ENCODE peak calls at places on chromosomes 13 and 19, in four cellular contexts. One of them, this sample, is unnamed.

GRCh38 chr13:40026741-40027140 is 371.3 kb downstream of the COG6 start:
- DNase-seq in pancreas: no peak
- DNase-seq in tibial artery: no peak
- DNase-seq in upper lobe of right lung: no peak
- DNase-seq in this sample: no peak

GRCh38 chr19:14475251-14476073 is at the start of gene PTGER1:
- DNase-seq in tibial artery: no peak
- DNase-seq in pancreas: no peak
- DNase-seq in upper lobe of right lung: no peak
- DNase-seq in this sample: no peak

GRCh38 chr19:54444737-54445136 is 4.3 kb upstream of the LENG8 start:
- DNase-seq in upper lobe of right lung: no peak
- DNase-seq in pancreas: no peak
- DNase-seq in tibial artery: no peak
- DNase-seq in this sample: no peak

GRCh38 chr19:10393137-10393536 is 10.2 kb downstream of the CDC37 start:
- DNase-seq in tibial artery: no peak
- DNase-seq in pancreas: no peak
- DNase-seq in upper lobe of right lung: no peak
- DNase-seq in this sample: no peak

GRCh38 chr13:88919970-88920628 is 1248.9 kb downstream of the SLITRK5 start:
- DNase-seq in upper lobe of right lung: no peak
- DNase-seq in pancreas: no peak
- DNase-seq in tibial artery: no peak
- DNase-seq in this sample: no peak

GRCh38 chr13:21079761-21080730 is 18.7 kb upstream of the LATS2 start:
- DNase-seq in tibial artery: peak; percentile 75
- DNase-seq in upper lobe of right lung: no peak
- DNase-seq in pancreas: no peak
- DNase-seq in this sample: no peak

GRCh38 chr19:4866595-4867424 is 657 bp downstream of the PLIN3 start:
- DNase-seq in upper lobe of right lung: peak; percentile 85
- DNase-seq in tibial artery: peak; percentile 84
- DNase-seq in pancreas: peak; percentile 68
- DNase-seq in this sample: peak; percentile 64

GRCh38 chr13:92640936-92641335 is 585.7 kb upstream of the GPC6 start:
- DNase-seq in tibial artery: no peak
- DNase-seq in pancreas: no peak
- DNase-seq in upper lobe of right lung: no peak
- DNase-seq in this sample: no peak

GRCh38 chr13:71754407-71754974 is 112.5 kb downstream of the DACH1 start:
- DNase-seq in pancreas: no peak
- DNase-seq in tibial artery: no peak
- DNase-seq in upper lobe of right lung: no peak
- DNase-seq in this sample: peak; percentile 11

GRCh38 chr13:30719521-30719914 is 15.8 kb upstream of the ALOX5AP start:
- DNase-seq in pancreas: no peak
- DNase-seq in upper lobe of right lung: no peak
- DNase-seq in tibial artery: no peak
- DNase-seq in this sample: no peak

GRCh38 chr13:31172535-31172934 is 10.8 kb upstream of the HSPH1 start:
- DNase-seq in upper lobe of right lung: no peak
- DNase-seq in pancreas: no peak
- DNase-seq in tibial artery: no peak
- DNase-seq in this sample: no peak

GRCh38 chr13:30832845-30833332 is 73.2 kb upstream of the MEDAG start:
- DNase-seq in tibial artery: no peak
- DNase-seq in pancreas: peak; percentile 82
- DNase-seq in upper lobe of right lung: peak; percentile 79
- DNase-seq in this sample: peak; percentile 21

GRCh38 chr19:47580397-47580796 is 7.4 kb upstream of the ZNF541 start:
- DNase-seq in upper lobe of right lung: no peak
- DNase-seq in tibial artery: no peak
- DNase-seq in pancreas: no peak
- DNase-seq in this sample: no peak

GRCh38 chr13:21338651-21339278 is 120.3 kb downstream of the ZDHHC20 start:
- DNase-seq in upper lobe of right lung: no peak
- DNase-seq in pancreas: no peak
- DNase-seq in tibial artery: no peak
- DNase-seq in this sample: no peak

GRCh38 chr19:9498183-9498902 is at the start of gene ZNF560:
- DNase-seq in tibial artery: no peak
- DNase-seq in pancreas: no peak
- DNase-seq in upper lobe of right lung: no peak
- DNase-seq in this sample: no peak

GRCh38 chr13:75760182-75760981 is 124.3 kb downstream of the LMO7 start:
- DNase-seq in pancreas: peak; percentile 78
- DNase-seq in upper lobe of right lung: no peak
- DNase-seq in tibial artery: no peak
- DNase-seq in this sample: no peak

GRCh38 chr19:36040495-36040894 is 7.8 kb upstream of the CLIP3 start:
- DNase-seq in upper lobe of right lung: no peak
- DNase-seq in tibial artery: no peak
- DNase-seq in pancreas: no peak
- DNase-seq in this sample: no peak

GRCh38 chr19:11460207-11460606 is 20.6 kb downstream of the ELAVL3 start:
- DNase-seq in upper lobe of right lung: no peak
- DNase-seq in tibial artery: no peak
- DNase-seq in pancreas: no peak
- DNase-seq in this sample: no peak

GRCh38 chr13:24997367-24997967 is 98.5 kb upstream of the PABPC3 start:
- DNase-seq in tibial artery: no peak
- DNase-seq in pancreas: no peak
- DNase-seq in upper lobe of right lung: no peak
- DNase-seq in this sample: no peak

GRCh38 chr19:16661480-16662034 is 618 bp downstream of the TMEM38A start:
- DNase-seq in upper lobe of right lung: peak; percentile 67
- DNase-seq in pancreas: peak; percentile 34
- DNase-seq in tibial artery: peak; percentile 91
- DNase-seq in this sample: peak; percentile 70

GRCh38 chr19:46428278-46429141 is at the start of gene PNMA8C:
- DNase-seq in pancreas: no peak
- DNase-seq in tibial artery: peak; percentile 89
- DNase-seq in upper lobe of right lung: peak; percentile 82
- DNase-seq in this sample: peak; percentile 68

GRCh38 chr13:98960331-98961203 is 17.3 kb downstream of the DOCK9 start:
- DNase-seq in upper lobe of right lung: no peak
- DNase-seq in pancreas: no peak
- DNase-seq in tibial artery: no peak
- DNase-seq in this sample: no peak

GRCh38 chr13:76014618-76015315 is 378.6 kb downstream of the LMO7 start:
- DNase-seq in tibial artery: no peak
- DNase-seq in pancreas: peak; percentile 16
- DNase-seq in upper lobe of right lung: no peak
- DNase-seq in this sample: peak; percentile 23

GRCh38 chr19:37217533-37217854 is 520 bp upstream of the ZNF383 start:
- DNase-seq in upper lobe of right lung: no peak
- DNase-seq in tibial artery: no peak
- DNase-seq in pancreas: no peak
- DNase-seq in this sample: no peak

GRCh38 chr13:110244096-110244830 is 62.7 kb downstream of the COL4A1 start:
- DNase-seq in upper lobe of right lung: no peak
- DNase-seq in pancreas: no peak
- DNase-seq in tibial artery: peak; percentile 60
- DNase-seq in this sample: no peak

GRCh38 chr13:75437582-75438318 is 44.2 kb downstream of the TBC1D4 start:
- DNase-seq in upper lobe of right lung: no peak
- DNase-seq in tibial artery: no peak
- DNase-seq in pancreas: no peak
- DNase-seq in this sample: no peak

GRCh38 chr19:17037966-17038500 is 11.4 kb upstream of the CPAMD8 start:
- DNase-seq in upper lobe of right lung: no peak
- DNase-seq in pancreas: no peak
- DNase-seq in tibial artery: no peak
- DNase-seq in this sample: no peak

DNA sequence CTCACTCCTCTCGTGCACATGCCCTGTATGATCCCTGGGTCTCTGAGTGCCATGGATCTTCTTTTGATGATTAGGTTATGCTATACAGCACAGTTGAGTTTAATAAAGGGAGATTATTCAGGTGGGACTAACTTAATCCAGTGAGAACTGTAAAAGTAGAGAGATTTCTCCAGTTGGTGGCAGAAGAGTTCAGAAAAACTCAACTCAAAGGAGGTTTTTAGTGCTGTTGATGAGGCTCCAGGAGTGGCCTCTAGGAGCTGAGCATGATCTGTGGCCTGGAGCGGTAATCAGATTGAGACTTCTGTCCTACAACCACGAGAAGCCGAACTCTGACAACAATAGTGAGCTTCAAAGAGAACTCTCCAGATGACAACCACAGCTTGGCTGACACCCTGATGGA is 413.5 kb downstream of the ZNF536 start:
- DNase-seq in pancreas: no peak
- DNase-seq in tibial artery: no peak
- DNase-seq in upper lobe of right lung: no peak
- DNase-seq in this sample: no peak
- TF ChIP-seq CTCF in pancreas: no peak
- TF ChIP-seq CTCF in tibial artery: no peak
- TF ChIP-seq CTCF in upper lobe of right lung: no peak
- TF ChIP-seq CTCF in this sample: no peak

GRCh38 chr19:50636317-50637085 is 3.2 kb downstream of the SYT3 start:
- DNase-seq in pancreas: no peak
- DNase-seq in upper lobe of right lung: no peak
- DNase-seq in tibial artery: peak; percentile 37
- DNase-seq in this sample: no peak

GRCh38 chr19:50640368-50640767 is 687 bp upstream of the SYT3 start:
- DNase-seq in tibial artery: no peak
- DNase-seq in pancreas: no peak
- DNase-seq in upper lobe of right lung: no peak
- DNase-seq in this sample: no peak

GRCh38 chr19:50638576-50638975 is 1.1 kb downstream of the SYT3 start:
- DNase-seq in pancreas: no peak
- DNase-seq in upper lobe of right lung: no peak
- DNase-seq in tibial artery: no peak
- DNase-seq in this sample: no peak

GRCh38 chr19:50644315-50644915 is 4.7 kb upstream of the SYT3 start:
- DNase-seq in tibial artery: no peak
- DNase-seq in upper lobe of right lung: no peak
- DNase-seq in pancreas: no peak
- DNase-seq in this sample: no peak

GRCh38 chr19:50639121-50640112 is at the start of gene SYT3:
- DNase-seq in upper lobe of right lung: peak; percentile 79
- DNase-seq in pancreas: peak; percentile 45
- DNase-seq in tibial artery: no peak
- DNase-seq in this sample: no peak
- H3K4me3 ChIP-seq in upper lobe of right lung: peak within 1 kb of the TSS; percentile 50
- H3K4me3 ChIP-seq in pancreas: peak within 1 kb of the TSS; percentile 49
- H3K4me3 ChIP-seq in tibial artery: peak within 1 kb of the TSS; percentile 41
- H3K4me3 ChIP-seq in this sample: peak within 1 kb of the TSS; percentile 66

DNA sequence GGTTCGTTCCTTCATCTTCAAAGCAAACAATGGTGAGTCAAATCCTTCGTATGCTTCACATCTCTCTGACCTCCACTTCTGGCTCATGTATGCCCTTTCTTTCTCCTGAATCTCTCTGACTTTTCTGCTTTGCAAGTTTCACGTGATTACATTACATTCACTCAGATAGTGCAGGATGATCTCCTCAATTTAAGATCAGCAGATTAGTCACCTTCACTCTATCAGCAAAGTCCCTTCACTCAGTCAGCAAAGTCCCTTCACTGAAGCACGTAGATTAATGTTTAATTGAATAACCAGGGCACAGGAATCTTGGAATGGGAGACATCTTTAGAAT is 23.1 kb downstream of the SIGLECL1 start:
- DNase-seq in upper lobe of right lung: no peak
- DNase-seq in tibial artery: no peak
- DNase-seq in pancreas: no peak
- DNase-seq in this sample: no peak
- H3K9me3 ChIP-seq in upper lobe of right lung: no peaks in the 10 kb centered on the region
- H3K9me3 ChIP-seq in tibial artery: no peaks in the 10 kb centered on the region
- H3K9me3 ChIP-seq in pancreas: no peaks in the 10 kb centered on the region
- H3K9me3 ChIP-seq in this sample: no peaks in the 10 kb centered on the region

GRCh38 chr19:18543814-18544475 is 572 bp upstream of the FKBP8 start:
- DNase-seq in tibial artery: no peak
- DNase-seq in upper lobe of right lung: peak; percentile 72
- DNase-seq in pancreas: peak; percentile 52
- DNase-seq in this sample: peak; percentile 25
- TF ChIP-seq CTCF in tibial artery: no peak
- TF ChIP-seq CTCF in upper lobe of right lung: no peak
- TF ChIP-seq CTCF in pancreas: no peak
- TF ChIP-seq CTCF in this sample: no peak

This sample was measured in heart left ventricle.